ENCODE peak calls at places on chromosomes 16 and 17, in five cellular contexts. H is stomach, K is prostate gland, C is heart left ventricle, S is upper lobe of left lung. T is an unnamed sample.

GRCh38 chr17:39264119-39264518 is 38.4 kb upstream of the STAC2 start:
- DNase-seq in H (no peak), K (no peak), C (peak; percentile 72), S (no peak), T (no peak)

GRCh38 chr16:13994239-13995106 is 74.5 kb downstream of the ERCC4 start:
- DNase-seq in H (no peak), K (no peak), C (peak; percentile 74), S (no peak), T (no peak)

GRCh38 chr17:51435641-51436091 is 175.3 kb downstream of the UTP18 start:
- DNase-seq in H (peak; percentile 80), K (peak; percentile 42), C (no peak), S (no peak), T (peak; percentile 48)

GRCh38 chr17:17084941-17085340 is 42.7 kb downstream of the MPRIP start:
- DNase-seq in H (no peak), K (no peak), C (no peak), S (no peak), T (no peak)

GRCh38 chr16:66408181-66409048 is 18.7 kb upstream of the BEAN1 start:
- DNase-seq in H (no peak), K (peak; percentile 19), C (peak; percentile 60), S (no peak), T (no peak)

GRCh38 chr16:85465328-85466307 is 147.5 kb upstream of the GSE1 start:
- DNase-seq in H (no peak), K (no peak), C (peak; percentile 93), S (no peak), T (no peak)

GRCh38 chr17:75843577-75844529 is at the start of gene UNC13D:
- DNase-seq in H (peak; percentile 58), K (no peak), C (no peak), S (peak; percentile 88), T (peak; percentile 81)

GRCh38 chr16:30996324-30996999 is 11.5 kb downstream of the HSD3B7 start:
- DNase-seq in H (no peak), K (no peak), C (no peak), S (no peak), T (no peak)

GRCh38 chr16:75496546-75496945 is 1.3 kb upstream of the CHST6 start:
- DNase-seq in H (no peak), K (no peak), C (no peak), S (no peak), T (no peak)

GRCh38 chr16:990516-991291 is 9.1 kb downstream of the SOX8 start:
- DNase-seq in H (no peak), K (no peak), C (no peak), S (peak; percentile 79), T (no peak)

GRCh38 chr17:17792551-17793377 is 44.0 kb downstream of the SREBF1 start:
- DNase-seq in H (peak; percentile 38), K (no peak), C (peak; percentile 66), S (peak; percentile 84), T (no peak)

GRCh38 chr17:5770556-5771270 is 186.4 kb upstream of the NLRP1 start:
- DNase-seq in H (no peak), K (no peak), C (no peak), S (no peak), T (no peak)

GRCh38 chr17:80891096-80892018 is 100.3 kb upstream of the CHMP6 start:
- DNase-seq in H (peak; percentile 30), K (no peak), C (peak; percentile 24), S (no peak), T (peak; percentile 54)

GRCh38 chr17:75250009-75250471 is 11.4 kb downstream of the GGA3 start:
- DNase-seq in H (peak; percentile 40), K (no peak), C (no peak), S (no peak), T (peak; percentile 58)

GRCh38 chr17:61282377-61282776 is 117.3 kb upstream of the TBX2 start:
- DNase-seq in H (no peak), K (no peak), C (no peak), S (no peak), T (no peak)

GRCh38 chr16:49484936-49485335 is 111.3 kb downstream of the C16orf78 start:
- DNase-seq in H (no peak), K (no peak), C (no peak), S (no peak), T (no peak)

GRCh38 chr17:78416791-78417530 is 38.5 kb downstream of the PGS1 start:
- DNase-seq in H (no peak), K (no peak), C (peak; percentile 55), S (no peak), T (peak; percentile 45)
- TF ChIP-seq POLR2A in H (no peak), K (no peak), C (peak; percentile 46), S (no peak), T (no peak)

GRCh38 chr17:7442142-7442541 is 2.7 kb upstream of the CHRNB1 start:
- DNase-seq in H (no peak), K (no peak), C (peak; percentile 17), S (no peak), T (no peak)
- H3K27ac ChIP-seq in H (no peak overlapping the region), K (no peak overlapping the region), C (no peak overlapping the region), S (no peak overlapping the region), T (no peak overlapping the region)

GRCh38 chr16:11797957-11798299 is 870 bp upstream of the ZC3H7A start:
- DNase-seq in H (no peak), K (no peak), C (no peak), S (no peak), T (no peak)

GRCh38 chr16:11795887-11796226 is 1.2 kb downstream of the ZC3H7A start:
- DNase-seq in H (no peak), K (no peak), C (no peak), S (no peak), T (no peak)

GRCh38 chr16:11799017-11799381 is 1.9 kb upstream of the ZC3H7A start:
- DNase-seq in H (no peak), K (no peak), C (no peak), S (no peak), T (no peak)

GRCh38 chr16:11796227-11797165 is 562 bp downstream of the ZC3H7A start:
- DNase-seq in H (peak; percentile 62), K (peak; percentile 62), C (peak; percentile 81), S (peak; percentile 92), T (peak; percentile 79)

GRCh38 chr16:11797166-11797956 is at the start of gene ZC3H7A:
- DNase-seq in H (peak; percentile 97), K (peak; percentile 97), C (peak; percentile 99), S (peak; percentile 99), T (peak; percentile 98)
- TF ChIP-seq POLR2A in H (no peak), K (peak; percentile 96), C (peak; percentile 87), S (peak; percentile 91), T (peak; percentile 98)

GRCh38 chr16:12416136-12416787 is 387.4 kb downstream of the CPPED1 start:
- DNase-seq in H (no peak), K (no peak), C (no peak), S (no peak), T (no peak)
- H3K27ac ChIP-seq in H (no peak overlapping the region), K (no peak overlapping the region), C (no peak overlapping the region), S (peak overlapping the region; percentile 80), T (no peak overlapping the region)

GRCh38 chr17:43367588-43368242 is 31.1 kb upstream of the ARL4D start:
- DNase-seq in H (no peak), K (no peak), C (no peak), S (no peak), T (no peak)
- TF ChIP-seq POLR2A in H (no peak), K (no peak), C (no peak), S (no peak), T (no peak)

GRCh38 chr17:3513305-3514035 is 37.7 kb downstream of the ASPA start:
- DNase-seq in H (no peak), K (no peak), C (no peak), S (peak; percentile 67), T (no peak)

GRCh38 chr17:3512512-3513171 is 36.8 kb downstream of the ASPA start:
- DNase-seq in H (peak; percentile 49), K (no peak), C (peak; percentile 93), S (peak; percentile 65), T (no peak)

GRCh38 chr17:3511841-3512511 is 36.2 kb downstream of the ASPA start:
- DNase-seq in H (no peak), K (no peak), C (no peak), S (no peak), T (no peak)

GRCh38 chr17:3510090-3510489 is 34.3 kb downstream of the ASPA start:
- DNase-seq in H (no peak), K (no peak), C (no peak), S (no peak), T (no peak)

GRCh38 chr17:3514873-3515272 is 39.1 kb downstream of the ASPA start:
- DNase-seq in H (no peak), K (no peak), C (no peak), S (no peak), T (no peak)
- H3K27ac ChIP-seq in H (no peak overlapping the region), K (no peak overlapping the region), C (no peak overlapping the region), S (no peak overlapping the region), T (no peak overlapping the region)

DNA sequence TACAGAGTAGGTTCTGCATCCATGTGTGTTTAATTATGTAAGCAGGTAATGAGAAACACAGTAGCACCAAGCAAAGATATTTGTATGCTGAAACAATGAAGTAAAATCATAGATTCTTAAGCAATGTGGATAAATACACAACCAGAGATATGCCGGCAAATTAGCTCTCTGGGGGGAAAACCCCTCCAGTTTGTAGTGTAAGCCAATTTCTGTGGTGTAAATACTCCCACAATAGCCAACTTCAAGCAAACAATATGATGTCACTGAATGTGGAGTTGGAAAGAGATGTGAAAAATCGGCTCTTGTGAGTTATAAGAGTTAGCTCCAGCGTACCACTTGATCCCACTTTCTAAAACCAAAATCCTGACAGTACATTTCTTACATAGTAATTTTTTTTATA is 3.9 kb upstream of the KRT38 start:
- DNase-seq in H (no peak), K (no peak), C (no peak), S (no peak), T (no peak)
- TF ChIP-seq POLR2A in H (no peak), K (no peak), C (no peak), S (no peak), T (no peak)